ENCODE peak calls at places on chromosome 16, in eight cellular contexts. C is WERI-Rb-1, X is HFFc6, I is endothelial cell, N is SK-N-SH, H is kidney, G is neural progenitor cell, S is lower leg skin. B is an unnamed sample.

GRCh38 chr16:50560903-50561863 is 13.0 kb downstream of the NKD1 start:
- DNase-seq in C (no peak), X (no peak), I (no peak), N (no peak), H (no peak), G (no peak), S (no peak), B (no peak)

GRCh38 chr16:21184834-21185233 is 26.4 kb downstream of the LDAF1 start:
- DNase-seq in C (no peak), X (no peak), I (no peak), N (no peak), H (no peak), G (no peak), S (no peak), B (no peak)

GRCh38 chr16:77974883-77975282 is 47.5 kb upstream of the CLEC3A start:
- DNase-seq in C (no peak), X (no peak), I (peak), N (no peak), H (no peak), G (peak), S (no peak), B (no peak)

GRCh38 chr16:78230832-78231231 is 131.4 kb downstream of the WWOX start:
- DNase-seq in C (no peak), X (no peak), I (no peak), N (no peak), H (no peak), G (no peak), S (no peak), B (no peak)

GRCh38 chr16:23745263-23745662 is 9.6 kb upstream of the CHP2 start:
- DNase-seq in C (no peak), X (no peak), I (no peak), N (no peak), H (no peak), G (no peak), S (no peak), B (no peak)

GRCh38 chr16:13245713-13246377 is 344.4 kb downstream of the SHISA9 start:
- DNase-seq in C (no peak), X (no peak), I (no peak), N (no peak), H (no peak), G (no peak), S (no peak), B (no peak)

GRCh38 chr16:27547134-27547533 is 2.6 kb downstream of the GTF3C1 start:
- DNase-seq in C (no peak), X (peak), I (no peak), N (no peak), H (no peak), G (no peak), S (peak), B (no peak)

GRCh38 chr16:55713103-55713502 is 57.3 kb downstream of the SLC6A2 start:
- DNase-seq in C (no peak), X (no peak), I (no peak), N (no peak), H (no peak), G (no peak), S (no peak), B (no peak)

GRCh38 chr16:66894948-66895696 is 14.8 kb downstream of the PDP2 start:
- DNase-seq in C (peak), X (peak), I (peak), N (peak), H (peak), G (peak), S (peak), B (peak)

GRCh38 chr16:80938035-80938927 is 68.4 kb downstream of the CMC2 start:
- DNase-seq in C (no peak), X (peak), I (no peak), N (no peak), H (no peak), G (peak), S (peak), B (no peak)

GRCh38 chr16:3574195-3574594 is 3.0 kb downstream of the NLRC3 start:
- DNase-seq in C (no peak), X (no peak), I (no peak), N (no peak), H (peak), G (no peak), S (no peak), B (no peak)

GRCh38 chr16:71610936-71611871 is 14.8 kb upstream of the MARVELD3 start:
- DNase-seq in C (peak), X (peak), I (peak), N (peak), H (peak), G (peak), S (no peak), B (peak)

GRCh38 chr16:48133455-48134226 is 22.2 kb downstream of the ABCC12 start:
- DNase-seq in C (no peak), X (no peak), I (no peak), N (no peak), H (peak), G (no peak), S (no peak), B (no peak)

GRCh38 chr16:3174618-3175148 is 13.3 kb upstream of the OR1F1 start:
- DNase-seq in C (no peak), X (no peak), I (no peak), N (no peak), H (peak), G (no peak), S (no peak), B (no peak)

GRCh38 chr16:81421536-81421935 is 23.1 kb upstream of the CMIP start:
- DNase-seq in C (no peak), X (no peak), I (no peak), N (no peak), H (peak), G (no peak), S (no peak), B (no peak)

GRCh38 chr16:55464375-55464774 is 14.6 kb upstream of the MMP2 start:
- DNase-seq in C (no peak), X (no peak), I (no peak), N (no peak), H (no peak), G (no peak), S (no peak), B (no peak)

GRCh38 chr16:65754799-65755691 is 611.4 kb upstream of the CDH5 start:
- DNase-seq in C (peak), X (no peak), I (no peak), N (peak), H (peak), G (no peak), S (no peak), B (no peak)

GRCh38 chr16:739560-740458 is 988 bp downstream of the CIAO3 start:
- DNase-seq in C (no peak), X (no peak), I (no peak), N (no peak), H (no peak), G (no peak), S (no peak), B (no peak)

GRCh38 chr16:50393461-50394214 is 24.9 kb upstream of the BRD7 start:
- DNase-seq in C (no peak), X (no peak), I (no peak), N (no peak), H (no peak), G (no peak), S (peak), B (no peak)

GRCh38 chr16:27632267-27632666 is 82.3 kb downstream of the KATNIP start:
- DNase-seq in C (no peak), X (no peak), I (no peak), N (no peak), H (no peak), G (no peak), S (no peak), B (no peak)

DNA sequence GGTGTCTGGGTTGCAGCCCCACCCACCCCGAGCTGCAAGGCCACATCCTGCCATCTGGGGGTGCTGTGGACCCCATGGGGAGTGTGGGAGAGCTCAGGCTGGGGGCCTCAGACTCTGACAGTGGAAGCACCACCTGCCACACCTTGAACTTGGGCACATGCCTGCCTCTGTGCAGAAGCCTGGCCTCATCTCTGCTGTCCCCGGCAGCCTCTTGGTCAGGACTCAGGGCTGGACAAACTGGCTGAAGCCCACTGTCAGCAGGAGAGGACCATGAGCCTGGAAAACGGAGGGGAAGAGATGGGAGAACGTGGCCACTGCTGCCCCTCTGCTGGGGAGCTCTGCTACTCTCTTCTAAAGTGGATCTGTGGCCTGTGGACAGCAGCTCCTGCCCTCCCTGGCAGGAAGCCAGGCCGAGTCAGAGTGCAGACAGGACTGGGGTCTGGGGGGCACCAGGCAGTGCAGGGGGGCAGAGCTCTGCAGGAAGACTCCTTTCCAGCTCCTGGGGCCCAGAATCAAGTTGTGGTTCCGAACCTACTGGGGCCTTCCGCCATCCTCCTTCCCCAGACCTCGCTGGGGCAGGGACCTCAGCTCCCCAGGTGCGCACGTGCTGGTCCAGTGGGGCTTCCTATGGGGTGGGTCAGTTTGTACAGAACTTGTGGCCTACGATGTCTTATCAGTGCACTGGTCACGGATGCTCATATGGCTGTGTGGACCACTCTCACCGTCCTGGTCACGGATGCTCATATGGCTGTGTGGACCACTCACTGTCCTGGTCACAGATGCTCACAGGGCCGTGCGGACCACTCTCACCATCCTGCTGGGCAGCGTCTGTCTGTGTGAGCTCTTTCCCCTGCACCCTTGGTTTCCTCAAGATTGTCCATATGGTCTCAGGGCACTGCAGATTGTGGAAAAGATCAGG is 207.7 kb downstream of the LAT start:
- DNase-seq in C (peak), X (no peak), I (no peak), N (no peak), H (peak), G (no peak), S (no peak), B (no peak)
- TF ChIP-seq CTCF in C (peak), X (peak), I (no peak), N (no peak), H (no peak), G (no peak), S (no peak), B (no peak)

GRCh38 chr16:70578035-70578434 is 54.4 kb downstream of the SF3B3 start:
- DNase-seq in C (no peak), X (no peak), I (no peak), N (no peak), H (no peak), G (no peak), S (no peak), B (no peak)

GRCh38 chr16:70579648-70580630 is 56.3 kb downstream of the SF3B3 start:
- DNase-seq in C (no peak), X (no peak), I (no peak), N (peak), H (peak), G (no peak), S (no peak), B (no peak)

GRCh38 chr16:70586731-70587130 is 59.6 kb upstream of the IL34 start:
- DNase-seq in C (no peak), X (no peak), I (no peak), N (no peak), H (peak), G (no peak), S (no peak), B (no peak)

GRCh38 chr16:70579248-70579647 is 55.6 kb downstream of the SF3B3 start:
- DNase-seq in C (no peak), X (no peak), I (no peak), N (no peak), H (no peak), G (no peak), S (no peak), B (no peak)

GRCh38 chr16:70582280-70582978 is 58.8 kb downstream of the SF3B3 start:
- DNase-seq in C (no peak), X (no peak), I (no peak), N (no peak), H (no peak), G (peak), S (no peak), B (no peak)
- TF ChIP-seq CTCF in C (peak), X (peak), I (no peak), N (peak), H (no peak), G (peak), S (no peak), B (no peak)

DNA sequence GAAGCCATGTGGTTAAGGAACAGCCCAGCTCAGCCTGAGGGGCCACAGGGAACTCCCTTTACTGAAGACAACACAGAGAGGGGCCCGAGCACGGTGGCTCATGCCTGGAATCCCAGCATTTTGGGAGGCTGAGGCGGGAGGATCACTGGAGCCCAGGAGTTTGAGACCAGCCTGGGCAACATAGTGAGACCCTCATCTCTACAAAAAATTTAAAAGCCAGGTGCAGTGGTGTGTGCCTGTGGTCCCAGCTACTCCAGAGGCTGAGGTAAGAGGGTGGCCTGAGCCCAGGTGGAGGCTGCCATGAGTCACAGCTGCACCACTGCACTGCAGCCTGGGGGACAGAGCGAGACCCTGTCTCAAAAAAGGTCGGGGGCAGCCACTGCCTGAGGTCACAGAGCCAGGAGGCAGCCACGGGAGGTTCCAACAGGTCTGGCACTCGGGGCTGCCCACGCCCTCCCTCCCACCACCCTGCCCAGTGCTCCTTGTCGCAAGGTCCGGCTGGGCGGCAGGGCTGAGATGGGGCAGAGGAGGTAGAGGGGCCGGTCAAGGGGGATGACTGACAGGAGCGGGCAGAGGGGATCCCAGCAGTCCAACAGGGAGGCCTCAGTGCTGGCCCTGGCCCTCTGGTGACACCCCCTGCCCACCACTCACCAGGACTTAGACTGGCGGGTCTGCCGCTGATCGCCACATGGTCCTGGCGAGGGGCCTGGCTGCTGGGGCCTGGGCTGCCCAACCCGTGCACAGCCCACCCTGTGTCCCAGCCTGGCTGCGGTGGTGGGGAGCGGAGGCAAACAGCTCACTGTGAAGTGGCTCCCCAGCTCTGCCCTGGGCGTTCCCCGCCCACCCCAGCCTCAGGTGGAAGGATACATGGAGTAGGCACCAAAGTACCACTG is 3.4 kb downstream of the CYBA start:
- DNase-seq in C (no peak), X (no peak), I (no peak), N (no peak), H (no peak), G (no peak), S (no peak), B (no peak)
- TF ChIP-seq CTCF in C (no peak), X (no peak), I (no peak), N (no peak), H (no peak), G (no peak), S (no peak), B (no peak)

GRCh38 chr16:89308391-89309333 is 91.2 kb downstream of the ZNF778 start:
- DNase-seq in C (no peak), X (no peak), I (peak), N (peak), H (peak), G (peak), S (no peak), B (peak)
- TF ChIP-seq CTCF in C (peak), X (peak), I (peak), N (peak), H (peak), G (peak), S (no peak), B (peak)

DNA sequence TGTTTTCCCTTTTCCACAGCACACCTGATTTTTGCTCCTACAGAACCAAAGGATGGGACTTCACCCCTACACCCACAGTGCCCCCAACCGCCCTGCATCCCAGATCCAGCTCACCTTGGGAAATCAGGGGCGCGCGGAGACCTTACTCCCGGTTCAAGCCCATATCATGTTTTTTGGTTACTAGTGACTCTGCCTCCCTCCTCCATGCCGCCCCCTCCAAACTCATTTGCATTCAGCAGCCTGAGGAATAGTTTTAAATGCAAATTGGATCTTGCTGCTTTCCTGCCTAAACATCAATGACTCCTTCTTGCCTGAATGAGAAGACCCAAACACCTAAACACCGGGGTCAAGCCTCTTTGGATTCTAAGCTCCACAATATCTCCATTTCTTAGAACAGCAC is 331.8 kb downstream of the TMEM114 start:
- DNase-seq in C (no peak), X (no peak), I (no peak), N (no peak), H (no peak), G (no peak), S (no peak), B (no peak)
- TF ChIP-seq CTCF in C (no peak), X (no peak), I (no peak), N (no peak), H (no peak), G (no peak), S (no peak), B (no peak)

GRCh38 chr16:83972256-83973008 is 4.4 kb downstream of the NECAB2 start:
- DNase-seq in C (no peak), X (no peak), I (no peak), N (no peak), H (no peak), G (no peak), S (no peak), B (no peak)

GRCh38 chr16:83973077-83973476 is 5.0 kb downstream of the NECAB2 start:
- DNase-seq in C (no peak), X (no peak), I (no peak), N (no peak), H (no peak), G (no peak), S (no peak), B (no peak)

GRCh38 chr16:83973581-83974385 is 5.7 kb downstream of the NECAB2 start:
- DNase-seq in C (no peak), X (no peak), I (no peak), N (no peak), H (no peak), G (no peak), S (no peak), B (no peak)

GRCh38 chr16:83975646-83976260 is 7.7 kb downstream of the NECAB2 start:
- DNase-seq in C (no peak), X (no peak), I (no peak), N (no peak), H (no peak), G (no peak), S (no peak), B (no peak)

GRCh38 chr16:83974475-83974874 is 6.4 kb downstream of the NECAB2 start:
- DNase-seq in C (no peak), X (no peak), I (no peak), N (no peak), H (no peak), G (no peak), S (no peak), B (no peak)
- TF ChIP-seq CTCF in C (no peak), X (no peak), I (no peak), N (no peak), H (no peak), G (no peak), S (no peak), B (no peak)

GRCh38 chr16:1941924-1942809 is 832 bp downstream of the MSRB1 start:
- DNase-seq in C (no peak), X (no peak), I (no peak), N (no peak), H (no peak), G (no peak), S (no peak), B (no peak)

GRCh38 chr16:1938910-1939309 is 4.1 kb downstream of the MSRB1 start:
- DNase-seq in C (no peak), X (no peak), I (no peak), N (no peak), H (no peak), G (no peak), S (no peak), B (no peak)

GRCh38 chr16:1942810-1943726 is at the start of gene MSRB1:
- DNase-seq in C (peak), X (peak), I (peak), N (peak), H (peak), G (peak), S (peak), B (peak)

GRCh38 chr16:1940273-1941161 is 2.5 kb downstream of the MSRB1 start:
- DNase-seq in C (no peak), X (no peak), I (no peak), N (no peak), H (no peak), G (no peak), S (no peak), B (no peak)

DNA sequence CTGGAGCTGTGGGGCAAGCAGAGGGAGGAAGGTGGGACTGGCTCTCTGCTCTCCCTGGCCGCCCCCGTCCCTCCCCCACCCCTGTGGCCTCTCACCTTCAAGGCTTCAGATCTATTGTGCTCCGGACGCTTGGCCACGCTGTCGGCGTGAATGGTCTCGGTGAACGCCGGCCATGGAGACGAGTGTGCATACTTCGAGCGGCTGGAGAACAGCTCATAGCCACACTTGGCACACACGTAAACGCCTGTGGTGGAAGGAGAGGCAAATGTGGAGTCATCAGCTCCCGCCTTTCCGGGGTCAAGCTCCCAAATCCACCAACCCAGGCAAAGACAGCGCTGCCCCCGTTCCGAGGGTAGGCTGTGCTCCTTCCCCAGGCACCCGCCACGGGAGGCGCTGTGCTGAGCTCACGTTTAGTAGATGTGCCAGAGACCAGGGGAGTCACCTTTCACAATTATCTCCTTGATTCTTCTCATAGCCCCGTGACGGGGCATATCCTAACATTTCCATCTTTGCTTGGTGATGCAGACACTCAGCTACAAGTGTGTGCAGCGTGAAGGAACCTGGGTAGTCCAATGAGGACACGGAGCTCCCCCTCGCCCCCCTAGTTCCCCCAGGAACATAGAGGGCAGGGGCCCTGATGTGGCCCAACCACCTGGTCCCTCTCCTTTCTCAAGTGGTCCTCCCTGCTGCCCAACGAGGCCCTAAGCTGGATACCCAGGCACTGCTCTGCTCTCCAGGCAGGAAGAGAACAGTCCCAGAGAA is 1.7 kb downstream of the MSRB1 start:
- DNase-seq in C (no peak), X (no peak), I (peak), N (peak), H (no peak), G (peak), S (no peak), B (peak)
- TF ChIP-seq CTCF in C (peak), X (peak), I (peak), N (no peak), H (peak), G (peak), S (no peak), B (no peak)